ENCODE peak calls at places on chromosomes 4 and X, in ten cellular contexts. Z is left lung; I is NCI-H1092 treated with DMSO at 0.1 percent for 48 hours; K is cardiac muscle cell; Y is NCI-H1048; V is activated T-cell treated with anti-CD3 and anti-CD28 coated beads for 24 hours; M is adrenal gland; J is activated T-helper 1 cell treated with anti-CD3 and anti-CD28 coated beads, Interleukin-12 subunit alpha, Interleukin-12 subunit beta, Interleukin-2, Interleukin-4 antibody, amounts not matched to agents 30 ng/mL and 10 ng/mL and 1 ng/mL, durations not matched to agents 14 hours and 24 hours and 36 hours; D is RWPE1; L is retina. R is an unnamed sample.

GRCh38 chr4:41145571-41146078 is 68.7 kb downstream of the APBB2 start:
- DNase-seq in Z (no peak), I (no peak), K (peak), Y (no peak), V (no peak), M (no peak), J (no peak), D (no peak), L (peak), R (no peak)

GRCh38 chrX:12548746-12549145 is 242.5 kb upstream of the PRPS2 start:
- DNase-seq in Z (no peak), I (no peak), K (peak), Y (no peak), V (no peak), M (no peak), J (no peak), D (peak), L (no peak), R (peak)

GRCh38 chrX:112819013-112819635 is 21.5 kb downstream of the AMOT start:
- DNase-seq in Z (no peak), I (no peak), K (peak), Y (no peak), V (no peak), M (no peak), J (no peak), D (no peak), L (no peak), R (no peak)

GRCh38 chr4:11715753-11716521 is 287.2 kb upstream of the HS3ST1 start:
- DNase-seq in Z (no peak), I (no peak), K (no peak), Y (no peak), V (no peak), M (no peak), J (no peak), D (no peak), L (no peak), R (no peak)

GRCh38 chrX:85375333-85375738 is 4.1 kb downstream of the POF1B start:
- DNase-seq in Z (no peak), I (no peak), K (no peak), Y (no peak), V (no peak), M (no peak), J (no peak), D (no peak), L (peak), R (peak)

GRCh38 chr4:170198742-170199141 is 109.0 kb upstream of the AADAT start:
- DNase-seq in Z (no peak), I (no peak), K (no peak), Y (no peak), V (no peak), M (no peak), J (no peak), D (peak), L (no peak), R (no peak)

GRCh38 chr4:176792348-176793059 is at the start of gene VEGFC:
- DNase-seq in Z (peak), I (no peak), K (peak), Y (peak), V (no peak), M (peak), J (no peak), D (peak), L (peak), R (peak)

GRCh38 chr4:25749150-25749794 is 93.6 kb downstream of the SLC34A2 start:
- DNase-seq in Z (no peak), I (no peak), K (no peak), Y (no peak), V (no peak), M (no peak), J (no peak), D (no peak), L (no peak), R (no peak)

GRCh38 chr4:185254434-185254833 is 45.0 kb downstream of the SNX25 start:
- DNase-seq in Z (no peak), I (no peak), K (peak), Y (no peak), V (no peak), M (no peak), J (no peak), D (no peak), L (no peak), R (no peak)

GRCh38 chr4:6177587-6178197 is 22.7 kb downstream of the JAKMIP1 start:
- DNase-seq in Z (no peak), I (no peak), K (no peak), Y (no peak), V (no peak), M (no peak), J (peak), D (no peak), L (no peak), R (peak)

GRCh38 chr4:2250764-2251072 is 8.8 kb upstream of the HAUS3 start:
- DNase-seq in Z (no peak), I (no peak), K (no peak), Y (no peak), V (no peak), M (no peak), J (peak), D (no peak), L (no peak), R (no peak)

GRCh38 chrX:73913580-73913979 is 350.6 kb downstream of the CHIC1 start:
- DNase-seq in Z (no peak), I (no peak), K (peak), Y (no peak), V (no peak), M (no peak), J (no peak), D (no peak), L (no peak), R (peak)

GRCh38 chr4:4216668-4217067 is 10.1 kb downstream of the OTOP1 start:
- DNase-seq in Z (no peak), I (no peak), K (peak), Y (no peak), V (no peak), M (no peak), J (no peak), D (peak), L (no peak), R (no peak)

GRCh38 chr4:3034231-3034630 is 40.1 kb downstream of the HTT-AS start:
- DNase-seq in Z (no peak), I (no peak), K (no peak), Y (no peak), V (no peak), M (no peak), J (no peak), D (no peak), L (no peak), R (no peak)

GRCh38 chr4:188704288-188704687 is 565.0 kb downstream of the TRIML1 start:
- DNase-seq in Z (no peak), I (no peak), K (no peak), Y (no peak), V (no peak), M (no peak), J (no peak), D (no peak), L (no peak), R (no peak)

GRCh38 chrX:74492720-74493201 is 71.5 kb downstream of the SLC16A2 start:
- DNase-seq in Z (no peak), I (peak), K (peak), Y (no peak), V (peak), M (no peak), J (no peak), D (no peak), L (peak), R (no peak)

GRCh38 chrX:150456466-150456865 is 93.3 kb downstream of the MAMLD1 start:
- DNase-seq in Z (no peak), I (no peak), K (no peak), Y (no peak), V (no peak), M (no peak), J (no peak), D (peak), L (no peak), R (no peak)

GRCh38 chr4:182093947-182094346 is 149.3 kb upstream of the TENM3 start:
- DNase-seq in Z (no peak), I (no peak), K (no peak), Y (no peak), V (no peak), M (no peak), J (no peak), D (no peak), L (no peak), R (no peak)

GRCh38 chr4:5114911-5115310 is 63.6 kb downstream of the STK32B start:
- DNase-seq in Z (no peak), I (no peak), K (no peak), Y (no peak), V (no peak), M (no peak), J (no peak), D (no peak), L (no peak), R (no peak)

GRCh38 chr4:37967749-37968148 is 7.6 kb downstream of the PTTG2 start:
- DNase-seq in Z (no peak), I (no peak), K (no peak), Y (no peak), V (no peak), M (no peak), J (no peak), D (no peak), L (no peak), R (no peak)

GRCh38 chr4:126106658-126107057 is 791.9 kb downstream of the FAT4 start:
- DNase-seq in Z (no peak), I (no peak), K (no peak), Y (no peak), V (no peak), M (no peak), J (no peak), D (no peak), L (no peak), R (no peak)

GRCh38 chrX:21493226-21493850 is 119.1 kb downstream of the CNKSR2 start:
- DNase-seq in Z (no peak), I (peak), K (no peak), Y (no peak), V (no peak), M (no peak), J (no peak), D (no peak), L (no peak), R (no peak)

GRCh38 chr4:183492791-183493221 is 12.1 kb upstream of the ING2 start:
- DNase-seq in Z (no peak), I (no peak), K (no peak), Y (no peak), V (no peak), M (no peak), J (no peak), D (peak), L (no peak), R (no peak)

GRCh38 chr4:86935499-86935832 is 655 bp downstream of the AFF1 start:
- DNase-seq in Z (no peak), I (no peak), K (no peak), Y (no peak), V (no peak), M (no peak), J (no peak), D (no peak), L (no peak), R (no peak)

GRCh38 chr4:31246856-31247255 is 526.7 kb downstream of the PCDH7 start:
- DNase-seq in Z (no peak), I (no peak), K (peak), Y (no peak), V (no peak), M (no peak), J (no peak), D (no peak), L (no peak), R (no peak)

GRCh38 chr4:176066757-176067156 is 1.1 kb downstream of the WDR17 start:
- DNase-seq in Z (no peak), I (peak), K (no peak), Y (no peak), V (no peak), M (no peak), J (no peak), D (no peak), L (no peak), R (no peak)

GRCh38 chr4:76546282-76547166 is 111.5 kb downstream of the SHROOM3 start:
- DNase-seq in Z (no peak), I (no peak), K (peak), Y (no peak), V (no peak), M (peak), J (no peak), D (peak), L (peak), R (peak)

GRCh38 chr4:128386761-128387599 is 99.4 kb upstream of the PGRMC2 start:
- DNase-seq in Z (no peak), I (peak), K (peak), Y (no peak), V (no peak), M (peak), J (no peak), D (peak), L (no peak), R (no peak)

GRCh38 chr4:7759221-7759620 is 180.4 kb downstream of the AFAP1 start:
- DNase-seq in Z (no peak), I (no peak), K (no peak), Y (no peak), V (peak), M (no peak), J (peak), D (no peak), L (no peak), R (no peak)

GRCh38 chr4:7540216-7540615 is 105.5 kb upstream of the PSAPL1 start:
- DNase-seq in Z (no peak), I (no peak), K (no peak), Y (no peak), V (no peak), M (no peak), J (no peak), D (no peak), L (no peak), R (no peak)

R was measured in HAP-1.